ENCODE peak calls at places on chromosomes 1 and 21, in six cellular contexts. X, I, T, H, Q and E are unnamed samples.

GRCh38 chr1:153869486-153869885 is 53.3 kb downstream of the GATAD2B start:
- DNase-seq in H (no peak), Q (no peak), T (no peak), X (no peak), I (no peak), E (no peak)

GRCh38 chr1:89907669-89908293 is 86.9 kb downstream of the LRRC8D start:
- DNase-seq in T (no peak), X (no peak), H (no peak), I (no peak), Q (peak), E (no peak)

GRCh38 chr1:63906053-63906704 is 132.4 kb downstream of the ROR1 start:
- DNase-seq in T (no peak), X (no peak), I (peak), H (no peak), Q (no peak), E (no peak)

GRCh38 chr1:87786861-87787548 is 458.3 kb downstream of the LMO4 start:
- DNase-seq in T (no peak), X (no peak), I (no peak), H (no peak), Q (no peak), E (no peak)

GRCh38 chr1:154958681-154959447 is 2.7 kb downstream of the PYGO2 start:
- DNase-seq in H (no peak), X (peak), I (no peak), T (no peak), Q (no peak), E (no peak)

GRCh38 chr1:154325583-154326545 is 539 bp downstream of the ATP8B2 start:
- DNase-seq in H (peak), T (peak), I (peak), X (peak), Q (peak), E (peak)

GRCh38 chr1:195951313-195951712 is 656.9 kb downstream of the KCNT2 start:
- DNase-seq in T (no peak), H (no peak), Q (no peak), I (no peak), X (no peak), E (no peak)

GRCh38 chr21:46050651-46051378 is 47.1 kb upstream of the COL6A2 start:
- DNase-seq in T (no peak), I (peak), H (no peak), X (no peak), Q (no peak), E (no peak)

GRCh38 chr21:16580661-16581060 is 850.9 kb downstream of the USP25 start:
- DNase-seq in T (no peak), H (no peak), X (no peak), I (no peak), Q (no peak), E (no peak)

GRCh38 chr1:56710646-56711045 is 65.5 kb downstream of the PRKAA2 start:
- DNase-seq in H (no peak), X (no peak), T (no peak), I (no peak), Q (peak), E (no peak)

GRCh38 chr21:42942244-42942643 is 16.8 kb upstream of the ERVH48-1 start:
- DNase-seq in X (no peak), T (no peak), Q (no peak), H (no peak), I (peak), E (no peak)

GRCh38 chr1:27686223-27686990 is 14.4 kb upstream of the IFI6 start:
- DNase-seq in X (no peak), T (no peak), H (no peak), I (peak), Q (no peak), E (no peak)

GRCh38 chr1:179996099-179996498 is 41.5 kb downstream of the CEP350 start:
- DNase-seq in Q (no peak), I (no peak), H (no peak), T (no peak), X (no peak), E (no peak)

GRCh38 chr21:41582298-41582840 is 74.4 kb upstream of the TMPRSS2 start:
- DNase-seq in T (no peak), H (no peak), X (no peak), Q (no peak), I (no peak), E (no peak)

GRCh38 chr1:150221552-150221951 is 14.4 kb downstream of the ANP32E start:
- DNase-seq in X (no peak), Q (peak), T (no peak), I (peak), H (peak), E (no peak)

GRCh38 chr1:20336105-20336605 is 45.5 kb downstream of the VWA5B1 start:
- DNase-seq in Q (no peak), X (no peak), I (no peak), T (no peak), H (no peak), E (no peak)

GRCh38 chr1:26734501-26735058 is 38.8 kb downstream of the ARID1A start:
- DNase-seq in H (no peak), X (no peak), T (no peak), Q (peak), I (no peak), E (no peak)

GRCh38 chr1:45205000-45205909 is 1.1 kb downstream of the ZSWIM5 start:
- DNase-seq in X (peak), H (no peak), Q (peak), I (peak), T (peak), E (no peak)

GRCh38 chr1:145846191-145846590 is 761 bp downstream of the NUDT17 start:
- DNase-seq in T (no peak), X (peak), H (peak), I (peak), Q (peak), E (no peak)

GRCh38 chr1:117070124-117070523 is 10.0 kb downstream of the TTF2 start:
- DNase-seq in I (no peak), H (no peak), X (no peak), T (no peak), Q (peak), E (no peak)

GRCh38 chr1:57704811-57705210 is 281.0 kb upstream of the DAB1 start:
- DNase-seq in I (no peak), X (no peak), T (no peak), H (no peak), Q (no peak), E (no peak)

GRCh38 chr1:194342484-194343262 is 1156.3 kb upstream of the B3GALT2 start:
- DNase-seq in T (no peak), I (peak), X (peak), Q (no peak), H (no peak), E (no peak)

GRCh38 chr21:33844104-33844889 is 71.3 kb downstream of the ATP5PO start:
- DNase-seq in I (no peak), Q (peak), T (peak), X (peak), H (no peak), E (no peak)

GRCh38 chr1:21904725-21905520 is 32.2 kb downstream of the HSPG2 start:
- DNase-seq in T (peak), X (peak), Q (peak), H (no peak), I (no peak), E (no peak)

GRCh38 chr1:231872461-231872910 is 245.9 kb downstream of the DISC1 start:
- DNase-seq in H (no peak), X (no peak), I (no peak), Q (peak), T (no peak), E (no peak)

GRCh38 chr1:150161747-150162581 is 12.2 kb downstream of the PLEKHO1 start:
- DNase-seq in Q (peak), X (no peak), I (no peak), T (no peak), H (peak), E (no peak)

GRCh38 chr1:238624786-238625185 is 734.1 kb upstream of the ZP4 start:
- DNase-seq in T (no peak), I (no peak), X (no peak), Q (no peak), H (no peak), E (no peak)

GRCh38 chr1:167819849-167820683 is 93.9 kb downstream of the ADCY10 start:
- DNase-seq in H (peak), T (peak), X (peak), I (peak), Q (peak), E (peak)

GRCh38 chr1:167824163-167824794 is 89.7 kb downstream of the ADCY10 start:
- DNase-seq in X (no peak), T (no peak), Q (peak), H (no peak), I (no peak), E (no peak)

GRCh38 chr1:167821969-167822685 is 91.8 kb downstream of the ADCY10 start:
- DNase-seq in I (peak), T (no peak), H (no peak), X (no peak), Q (no peak), E (no peak)

GRCh38 chr1:167821356-167821685 is 92.6 kb downstream of the ADCY10 start:
- DNase-seq in X (no peak), H (no peak), Q (no peak), T (no peak), I (peak), E (no peak)

GRCh38 chr1:167820684-167821355 is 93.1 kb downstream of the ADCY10 start:
- DNase-seq in T (no peak), Q (no peak), H (no peak), I (peak), X (no peak), E (no peak)
- TF ChIP-seq CTCF in T (no peak), Q (no peak), H (no peak), I (no peak), X (no peak), E (no peak)

GRCh38 chr1:228101994-228102790 is 933 bp downstream of the C1orf35 start:
- DNase-seq in I (peak), T (no peak), X (peak), H (peak), Q (peak), E (no peak)
- H3K27ac ChIP-seq in I (no peak), T (no peak), X (peak), H (peak), Q (peak), E (peak)

DNA sequence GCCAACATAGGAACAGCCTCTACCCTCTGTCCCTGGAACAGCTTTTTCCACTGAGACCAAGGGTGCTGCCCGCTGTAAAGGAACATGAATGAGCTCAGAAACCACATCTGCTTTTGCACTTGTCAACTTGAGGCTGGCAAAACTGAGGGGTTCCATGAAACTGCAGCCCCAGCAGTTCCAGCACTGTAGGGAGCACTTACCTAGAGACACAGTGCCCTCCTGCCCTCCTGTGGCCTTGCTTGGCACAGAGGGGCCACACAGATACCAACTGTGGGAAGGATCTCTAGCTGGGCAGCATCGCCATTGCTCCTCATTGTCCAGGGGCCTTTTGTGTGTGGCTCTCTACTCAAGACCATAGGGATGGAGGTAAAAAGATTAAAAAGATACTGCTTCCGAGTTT is 51.6 kb downstream of the ITPKB start:
- DNase-seq in H (no peak), I (no peak), Q (no peak), T (no peak), X (no peak), E (no peak)
- TF ChIP-seq CTCF in H (peak), I (no peak), Q (no peak), T (peak), X (no peak), E (peak)

GRCh38 chr1:93251966-93252365 is 71.4 kb downstream of the CCDC18 start:
- DNase-seq in T (no peak), X (no peak), I (no peak), H (peak), Q (no peak), E (no peak)
- H3K27ac ChIP-seq in T (no peak), X (no peak), I (no peak), H (peak), Q (no peak), E (no peak)